ENCODE peak calls at places on chromosomes 12 and 14, in nine cellular contexts. Z, Y, S, P, A, C, E, J and R are unnamed samples.

GRCh38 chr14:55605793-55606192 is 25.8 kb downstream of the KTN1 start:
- DNase-seq in J (no peak), P (peak), A (no peak), Y (no peak), S (no peak), Z (no peak), E (peak), C (no peak), R (peak)

GRCh38 chr12:64187370-64187769 is 34.7 kb downstream of the KICS2 start:
- DNase-seq in C (peak), E (peak), S (no peak), Y (no peak), P (peak), J (no peak), Z (peak), A (no peak), R (peak)

GRCh38 chr12:102689701-102690100 is 209.3 kb upstream of the IGF1 start:
- DNase-seq in P (no peak), J (no peak), C (no peak), Y (no peak), E (no peak), S (no peak), Z (no peak), A (no peak), R (no peak)

GRCh38 chr12:52917800-52918199 is 12.9 kb upstream of the KRT8 start:
- DNase-seq in Y (no peak), E (no peak), C (no peak), Z (no peak), A (no peak), S (no peak), P (no peak), J (no peak), R (no peak)

GRCh38 chr12:109111775-109112491 is 4.5 kb upstream of the ACACB start:
- DNase-seq in Y (peak), S (peak), C (peak), A (peak), J (peak), Z (peak), E (peak), P (peak), R (peak)

GRCh38 chr12:104201238-104202001 is 14.2 kb upstream of the TXNRD1 start:
- DNase-seq in E (peak), A (peak), C (peak), Z (peak), P (peak), Y (no peak), S (peak), J (no peak), R (peak)

GRCh38 chr12:54959291-54960018 is 25.1 kb downstream of the TESPA1 start:
- DNase-seq in S (no peak), P (no peak), J (no peak), A (no peak), Z (no peak), C (no peak), E (no peak), Y (no peak), R (no peak)

GRCh38 chr12:29569392-29569791 is 71.9 kb upstream of the OVCH1 start:
- DNase-seq in P (peak), Z (no peak), C (no peak), S (no peak), J (no peak), Y (no peak), A (no peak), E (peak), R (no peak)

GRCh38 chr14:51382506-51382905 is 142.5 kb downstream of the TMX1 start:
- DNase-seq in C (no peak), P (peak), S (no peak), Y (no peak), E (no peak), Z (no peak), J (no peak), A (no peak), R (no peak)

GRCh38 chr14:75184447-75184846 is 8.0 kb upstream of the TMED10 start:
- DNase-seq in C (peak), Y (no peak), Z (peak), S (no peak), P (no peak), A (no peak), E (peak), J (no peak), R (no peak)

GRCh38 chr12:114226241-114226928 is 179.6 kb downstream of the TBX5 start:
- DNase-seq in S (no peak), C (no peak), A (no peak), Y (no peak), P (no peak), J (no peak), Z (no peak), E (no peak), R (no peak)

GRCh38 chr12:4858385-4858784 is 51.3 kb upstream of the KCNA1 start:
- DNase-seq in E (no peak), A (peak), P (no peak), Y (no peak), J (no peak), S (peak), Z (no peak), C (no peak), R (no peak)

GRCh38 chr14:95024380-95024779 is 132.9 kb downstream of the DICER1 start:
- DNase-seq in P (no peak), Z (no peak), Y (no peak), S (no peak), A (no peak), J (no peak), C (no peak), E (no peak), R (no peak)

GRCh38 chr12:121678721-121679300 is 9.4 kb upstream of the MORN3 start:
- DNase-seq in Y (no peak), J (no peak), C (no peak), A (no peak), S (no peak), P (no peak), Z (no peak), E (no peak), R (no peak)

GRCh38 chr14:94675036-94675435 is 62.8 kb downstream of the SERPINA3 start:
- DNase-seq in Z (no peak), Y (peak), C (no peak), E (no peak), J (no peak), P (no peak), S (no peak), A (no peak), R (no peak)